ENCODE peak calls at places on chromosomes 4 and X, in four cellular contexts. One of them, this sample, is unnamed.

GRCh38 chr4:161642708-161643107 is 521.1 kb downstream of the FSTL5 start:
- DNase-seq in skeletal muscle cell: no peak
- DNase-seq in mucosa of gallbladder: no peak
- DNase-seq in T-helper 2 cell: no peak
- DNase-seq in this sample: no peak

GRCh38 chr4:8869879-8870646 is 1.6 kb downstream of the HMX1 start:
- DNase-seq in skeletal muscle cell: no peak
- DNase-seq in mucosa of gallbladder: no peak
- DNase-seq in T-helper 2 cell: no peak
- DNase-seq in this sample: no peak

GRCh38 chrX:65750674-65751469 is 83.4 kb downstream of the MSN start:
- DNase-seq in skeletal muscle cell: no peak
- DNase-seq in mucosa of gallbladder: no peak
- DNase-seq in T-helper 2 cell: no peak
- DNase-seq in this sample: no peak

GRCh38 chrX:23434356-23434884 is 99.8 kb downstream of the PTCHD1 start:
- DNase-seq in skeletal muscle cell: peak; percentile 68
- DNase-seq in mucosa of gallbladder: peak; percentile 81
- DNase-seq in T-helper 2 cell: no peak
- DNase-seq in this sample: peak; percentile 83

GRCh38 chr4:67714248-67714583 is 13.3 kb upstream of the UBA6 start:
- DNase-seq in skeletal muscle cell: no peak
- DNase-seq in mucosa of gallbladder: no peak
- DNase-seq in T-helper 2 cell: no peak
- DNase-seq in this sample: no peak

GRCh38 chr4:41670530-41670929 is 78.0 kb downstream of the PHOX2B start:
- DNase-seq in skeletal muscle cell: no peak
- DNase-seq in mucosa of gallbladder: peak; percentile 90
- DNase-seq in T-helper 2 cell: no peak
- DNase-seq in this sample: no peak

GRCh38 chr4:174658246-174658645 is 136.0 kb upstream of the HPGD start:
- DNase-seq in skeletal muscle cell: no peak
- DNase-seq in mucosa of gallbladder: no peak
- DNase-seq in T-helper 2 cell: no peak
- DNase-seq in this sample: no peak

GRCh38 chr4:82886145-82886942 is 4.6 kb downstream of the SEC31A start:
- DNase-seq in skeletal muscle cell: no peak
- DNase-seq in mucosa of gallbladder: no peak
- DNase-seq in T-helper 2 cell: no peak
- DNase-seq in this sample: no peak

GRCh38 chr4:68272860-68273259 is 27.4 kb upstream of the TMPRSS11B start:
- DNase-seq in skeletal muscle cell: no peak
- DNase-seq in mucosa of gallbladder: no peak
- DNase-seq in T-helper 2 cell: no peak
- DNase-seq in this sample: no peak

GRCh38 chrX:74537011-74537390 is 77.4 kb downstream of the RLIM start:
- DNase-seq in skeletal muscle cell: no peak
- DNase-seq in mucosa of gallbladder: no peak
- DNase-seq in T-helper 2 cell: no peak
- DNase-seq in this sample: no peak

GRCh38 chr4:158965208-158965607 is 137.7 kb upstream of the RAPGEF2 start:
- DNase-seq in skeletal muscle cell: no peak
- DNase-seq in mucosa of gallbladder: no peak
- DNase-seq in T-helper 2 cell: no peak
- DNase-seq in this sample: no peak

GRCh38 chr4:156829194-156829593 is 142.4 kb downstream of the PDGFC start:
- DNase-seq in skeletal muscle cell: no peak
- DNase-seq in mucosa of gallbladder: peak; percentile 27
- DNase-seq in T-helper 2 cell: no peak
- DNase-seq in this sample: peak; percentile 71

GRCh38 chr4:1419708-1420107 is 13.5 kb upstream of the NKX1-1 start:
- DNase-seq in skeletal muscle cell: no peak
- DNase-seq in mucosa of gallbladder: no peak
- DNase-seq in T-helper 2 cell: no peak
- DNase-seq in this sample: no peak

GRCh38 chrX:54891573-54891972 is 29.1 kb upstream of the TRO start:
- DNase-seq in skeletal muscle cell: peak; percentile 3
- DNase-seq in mucosa of gallbladder: peak; percentile 42
- DNase-seq in T-helper 2 cell: no peak
- DNase-seq in this sample: peak; percentile 19

GRCh38 chr4:176030391-176030790 is 35.2 kb upstream of the WDR17 start:
- DNase-seq in skeletal muscle cell: no peak
- DNase-seq in mucosa of gallbladder: no peak
- DNase-seq in T-helper 2 cell: no peak
- DNase-seq in this sample: no peak

GRCh38 chrX:30666094-30666493 is 12.9 kb downstream of the GK start:
- DNase-seq in skeletal muscle cell: no peak
- DNase-seq in mucosa of gallbladder: no peak
- DNase-seq in T-helper 2 cell: no peak
- DNase-seq in this sample: no peak

GRCh38 chrX:348461-349117 is 30.0 kb upstream of the GTPBP6 start:
- DNase-seq in skeletal muscle cell: no peak
- DNase-seq in mucosa of gallbladder: no peak
- DNase-seq in T-helper 2 cell: no peak
- DNase-seq in this sample: no peak

GRCh38 chr4:170089743-170090666 is at the start of gene AADAT:
- DNase-seq in skeletal muscle cell: no peak
- DNase-seq in mucosa of gallbladder: peak; percentile 43
- DNase-seq in T-helper 2 cell: no peak
- DNase-seq in this sample: peak; percentile 56

GRCh38 chr4:68077737-68078136 is 51.9 kb downstream of the TMPRSS11F start:
- DNase-seq in skeletal muscle cell: no peak
- DNase-seq in mucosa of gallbladder: no peak
- DNase-seq in T-helper 2 cell: no peak
- DNase-seq in this sample: no peak

GRCh38 chr4:125244848-125245450 is 69.8 kb upstream of the FAT4 start:
- DNase-seq in skeletal muscle cell: no peak
- DNase-seq in mucosa of gallbladder: no peak
- DNase-seq in T-helper 2 cell: no peak
- DNase-seq in this sample: peak; percentile 15

GRCh38 chr4:124060261-124060918 is 652.1 kb downstream of the ANKRD50 start:
- DNase-seq in skeletal muscle cell: peak; percentile 49
- DNase-seq in mucosa of gallbladder: peak; percentile 54
- DNase-seq in T-helper 2 cell: no peak
- DNase-seq in this sample: no peak

This sample was measured in stromal cell of bone marrow.